ENCODE peak calls at places on chromosomes 16 and 17, in ten cellular contexts. P is nephron progenitor cell; Y is OCI-LY7; K is ovary; T is psoas muscle; Z is IMR-90; Q is stomach; X is CD4-positive, alpha-beta T cell; R is tibial artery; U is mammary epithelial cell. M is an unnamed sample.

GRCh38 chr16:84277244-84277823 is 17.3 kb upstream of the WFDC1 start:
- DNase-seq in Z (peak), T (peak), U (peak), K (peak), X (peak), Q (peak), R (peak), P (peak), Y (peak), M (peak)

GRCh38 chr17:34726536-34727384 is 147.4 kb downstream of the TMEM132E start:
- DNase-seq in K (no peak), U (no peak), T (no peak), Z (no peak), P (no peak), X (no peak), Y (no peak), Q (no peak), R (no peak), M (no peak)

GRCh38 chr16:67718668-67719047 is 458 bp downstream of the GFOD2 start:
- DNase-seq in P (no peak), Z (no peak), Y (peak), X (no peak), K (no peak), T (no peak), R (no peak), U (peak), Q (no peak), M (no peak)

GRCh38 chr17:45942284-45942683 is 47.9 kb downstream of the MAPT start:
- DNase-seq in P (no peak), U (no peak), X (no peak), K (peak), R (peak), Z (no peak), T (peak), Y (no peak), Q (peak), M (no peak)

GRCh38 chr16:64321881-64322280 is 800.0 kb downstream of the CDH11 start:
- DNase-seq in Y (peak), K (no peak), R (no peak), Z (no peak), U (no peak), X (no peak), P (no peak), Q (no peak), T (no peak), M (no peak)

GRCh38 chr17:66952031-66952524 is 12.4 kb upstream of the CACNG4 start:
- DNase-seq in Q (peak), R (no peak), P (no peak), Y (no peak), X (no peak), K (no peak), U (peak), Z (peak), T (peak), M (peak)

GRCh38 chr16:19540241-19540970 is 15.1 kb upstream of the VPS35L start:
- DNase-seq in T (no peak), Y (no peak), R (no peak), Z (no peak), U (no peak), K (no peak), Q (no peak), X (no peak), P (no peak), M (no peak)

GRCh38 chr17:74632196-74632540 is 8.6 kb upstream of the CD300E start:
- DNase-seq in P (no peak), R (no peak), K (no peak), Y (no peak), U (no peak), Z (no peak), Q (no peak), X (no peak), T (no peak), M (no peak)

GRCh38 chr16:78689031-78689430 is 589.6 kb downstream of the WWOX start:
- DNase-seq in Y (no peak), Q (no peak), U (no peak), R (no peak), P (no peak), T (no peak), K (no peak), Z (peak), X (no peak), M (no peak)

GRCh38 chr17:82596316-82596715 is 51.9 kb downstream of the WDR45B start:
- DNase-seq in U (no peak), T (no peak), Y (no peak), Z (no peak), P (no peak), X (no peak), K (no peak), Q (no peak), R (no peak), M (no peak)

GRCh38 chr17:5785343-5785742 is 201.0 kb upstream of the NLRP1 start:
- DNase-seq in Y (peak), K (no peak), R (no peak), Z (peak), Q (no peak), T (no peak), X (no peak), U (peak), P (peak), M (no peak)

GRCh38 chr17:77206557-77206956 is 65.8 kb downstream of the SEC14L1 start:
- DNase-seq in Y (no peak), R (peak), T (no peak), K (no peak), Q (no peak), U (no peak), P (no peak), Z (peak), X (no peak), M (no peak)

GRCh38 chr17:45902892-45903346 is 8.6 kb downstream of the MAPT start:
- DNase-seq in Z (no peak), R (no peak), Q (peak), K (no peak), P (no peak), X (no peak), U (no peak), T (no peak), Y (no peak), M (peak)

GRCh38 chr16:66409156-66409555 is 17.9 kb upstream of the BEAN1 start:
- DNase-seq in K (no peak), Q (no peak), Y (no peak), P (no peak), R (no peak), Z (peak), T (no peak), U (peak), X (no peak), M (no peak)

GRCh38 chr17:39573447-39574298 is 34.0 kb downstream of the NEUROD2 start:
- DNase-seq in R (peak), Z (peak), X (peak), K (peak), Q (peak), U (peak), Y (no peak), P (peak), T (peak), M (peak)

GRCh38 chr17:67260051-67260987 is 15.3 kb upstream of the HELZ start:
- DNase-seq in T (no peak), X (no peak), Y (no peak), R (no peak), P (no peak), K (peak), Z (peak), U (peak), Q (no peak), M (peak)

GRCh38 chr17:2057714-2058520 is 3.0 kb downstream of the HIC1 start:
- DNase-seq in R (no peak), K (peak), Z (peak), T (peak), X (no peak), Q (no peak), Y (no peak), U (no peak), P (no peak), M (no peak)

GRCh38 chr17:67718325-67718941 is 697 bp downstream of the NOL11 start:
- DNase-seq in U (peak), K (no peak), Z (peak), T (no peak), R (no peak), Y (peak), Q (no peak), X (no peak), P (peak), M (peak)

GRCh38 chr16:30767767-30768465 is 5.8 kb downstream of the RNF40 start:
- DNase-seq in Q (no peak), R (no peak), P (no peak), Y (peak), T (no peak), Z (no peak), K (peak), X (no peak), U (no peak), M (no peak)

GRCh38 chr17:62781826-62782225 is 26.3 kb downstream of the MARCHF10 start:
- DNase-seq in Y (no peak), R (no peak), P (no peak), Z (peak), U (peak), Q (no peak), X (no peak), K (no peak), T (no peak), M (no peak)

GRCh38 chr17:61372436-61372835 is 27.2 kb upstream of the TBX2 start:
- DNase-seq in T (peak), Y (no peak), K (no peak), R (no peak), X (no peak), U (no peak), Z (no peak), P (no peak), Q (no peak), M (no peak)

GRCh38 chr17:40310882-40311391 is 2.0 kb downstream of the RARA start:
- DNase-seq in K (no peak), X (no peak), Y (no peak), Z (no peak), P (no peak), T (no peak), U (no peak), Q (no peak), R (no peak), M (peak)

GRCh38 chr16:68450741-68451140 is 2.4 kb upstream of the SMPD3 start:
- DNase-seq in U (no peak), R (no peak), X (no peak), Q (no peak), P (no peak), Y (no peak), K (no peak), Z (no peak), T (no peak), M (no peak)

GRCh38 chr17:41442772-41443171 is 2.0 kb upstream of the KRT38 start:
- DNase-seq in U (no peak), K (no peak), Q (no peak), Z (peak), T (no peak), X (no peak), P (no peak), R (no peak), Y (no peak), M (no peak)

GRCh38 chr16:68228652-68229051 is 7.3 kb downstream of the ESRP2 start:
- DNase-seq in Q (peak), R (no peak), X (no peak), T (no peak), Y (no peak), U (no peak), Z (no peak), K (no peak), P (no peak), M (no peak)

GRCh38 chr17:64180674-64181073 is 50.7 kb upstream of the ERN1 start:
- DNase-seq in R (no peak), U (no peak), X (no peak), Y (no peak), Z (no peak), Q (no peak), T (no peak), P (no peak), K (no peak), M (no peak)

GRCh38 chr17:45703806-45704205 is 80.3 kb upstream of the CRHR1 start:
- DNase-seq in K (no peak), Y (no peak), Q (no peak), Z (no peak), X (no peak), U (peak), R (no peak), T (no peak), P (no peak), M (no peak)

GRCh38 chr17:145671-146541 is 8.5 kb downstream of the SCGB1C2 start:
- DNase-seq in X (no peak), Z (no peak), R (peak), Y (no peak), U (no peak), K (peak), T (peak), P (no peak), Q (peak), M (no peak)

GRCh38 chr16:21336231-21336630 is 58.1 kb upstream of the CRYM start:
- DNase-seq in R (no peak), U (peak), T (no peak), Y (no peak), Z (peak), K (no peak), X (no peak), P (no peak), Q (no peak), M (no peak)

GRCh38 chr17:1294157-1294717 is 14.8 kb downstream of the TRARG1 start:
- DNase-seq in K (no peak), P (no peak), Z (no peak), T (no peak), X (peak), R (no peak), Q (peak), U (no peak), Y (peak), M (no peak)

GRCh38 chr16:16099320-16099719 is 124.0 kb downstream of the ABCC6 start:
- DNase-seq in P (no peak), U (no peak), K (no peak), Y (no peak), X (no peak), R (no peak), Z (no peak), T (no peak), Q (no peak), M (no peak)

GRCh38 chr17:40301315-40301714 is 7.7 kb upstream of the RARA start:
- DNase-seq in K (no peak), X (no peak), U (no peak), Q (peak), R (no peak), Z (no peak), T (peak), P (no peak), Y (no peak), M (peak)

GRCh38 chr16:25493136-25493811 is 198.5 kb upstream of the HS3ST4 start:
- DNase-seq in U (peak), Y (no peak), Z (no peak), Q (no peak), K (no peak), P (no peak), T (no peak), R (no peak), X (no peak), M (no peak)

GRCh38 chr17:11296994-11297393 is 56.0 kb downstream of the SHISA6 start:
- DNase-seq in Z (no peak), Q (no peak), K (no peak), Y (peak), T (no peak), X (no peak), P (no peak), R (no peak), U (no peak), M (no peak)
- TF ChIP-seq CTCF in Z (no peak), Q (peak), K (no peak), Y (peak), T (no peak), X (no peak), P (peak), R (no peak), U (no peak), M (no peak)

GRCh38 chr16:86819523-86819887 is 241.2 kb downstream of the FOXL1 start:
- DNase-seq in U (no peak), Z (no peak), Y (no peak), K (no peak), Q (no peak), T (no peak), X (no peak), P (no peak), R (no peak), M (no peak)
- TF ChIP-seq CTCF in U (peak), Z (peak), Y (no peak), K (no peak), Q (no peak), T (no peak), X (no peak), P (no peak), R (no peak), M (no peak)

GRCh38 chr17:28675485-28675884 is 13.5 kb downstream of the SUPT6H start:
- DNase-seq in T (no peak), Z (peak), U (no peak), K (no peak), R (no peak), Y (no peak), X (no peak), P (no peak), Q (no peak), M (no peak)

DNA sequence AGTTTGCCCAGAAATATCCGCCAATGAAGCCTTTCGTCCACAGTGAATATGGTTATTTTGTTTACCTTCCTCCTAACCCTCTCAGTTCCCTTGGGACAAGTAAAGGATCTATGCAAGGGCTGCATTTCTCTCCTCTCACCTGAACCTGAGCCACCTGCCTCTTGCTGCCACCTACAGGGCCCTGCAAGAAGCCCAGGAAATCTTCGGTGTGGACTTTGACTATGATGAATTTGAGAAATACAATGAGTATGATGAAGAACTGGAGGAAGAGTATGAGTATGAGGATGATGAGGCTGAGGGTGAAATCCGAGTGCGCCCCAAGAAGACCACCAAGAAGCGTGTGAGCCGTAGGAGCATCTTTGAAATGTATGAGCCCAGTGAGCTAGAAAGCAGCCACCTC is 14.0 kb downstream of the SUPT6H start:
- DNase-seq in R (no peak), Q (no peak), Z (no peak), Y (peak), K (no peak), T (no peak), P (no peak), U (peak), X (no peak), M (peak)
- TF ChIP-seq CTCF in R (no peak), Q (no peak), Z (no peak), Y (peak), K (no peak), T (no peak), P (no peak), U (peak), X (no peak), M (no peak)

DNA sequence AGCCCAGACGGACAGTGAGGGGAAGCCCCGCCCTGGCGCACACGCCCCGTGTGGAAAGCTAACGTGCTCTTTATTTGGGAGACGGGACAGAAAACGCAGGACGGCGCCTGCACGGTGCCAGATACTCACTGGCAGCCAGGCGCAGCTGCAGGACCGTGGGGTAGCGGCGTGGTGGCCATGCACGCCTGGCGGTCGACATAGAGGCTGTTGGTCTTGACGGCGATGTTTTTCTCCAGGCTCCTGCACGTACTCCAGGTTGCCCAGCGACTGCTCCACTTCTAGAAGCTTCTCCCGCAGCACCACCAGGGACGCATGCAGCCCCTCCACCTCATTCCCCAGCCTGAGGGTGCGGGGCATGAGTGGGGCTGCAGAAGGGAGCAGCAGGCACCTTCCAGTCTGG is 5.1 kb upstream of the C1QTNF8 start:
- DNase-seq in P (no peak), R (no peak), Q (no peak), Z (no peak), Y (no peak), U (no peak), X (no peak), K (no peak), T (no peak), M (no peak)
- TF ChIP-seq CTCF in P (no peak), R (no peak), Q (no peak), Z (no peak), Y (no peak), U (no peak), X (no peak), K (no peak), T (no peak), M (no peak)

GRCh38 chr17:28426081-28426519 is 20.1 kb upstream of the SLC46A1 start:
- DNase-seq in P (peak), K (no peak), Y (no peak), T (no peak), R (no peak), X (no peak), U (no peak), Q (peak), Z (no peak), M (peak)
- TF ChIP-seq CTCF in P (peak), K (no peak), Y (peak), T (no peak), R (peak), X (no peak), U (peak), Q (peak), Z (peak), M (no peak)

GRCh38 chr17:14859521-14859920 is 405.6 kb downstream of the PMP22 start:
- DNase-seq in Q (no peak), T (no peak), U (no peak), Z (peak), P (no peak), X (no peak), K (no peak), Y (no peak), R (no peak), M (no peak)

GRCh38 chr17:14856156-14856555 is 409.0 kb downstream of the PMP22 start:
- DNase-seq in Z (no peak), U (no peak), Q (no peak), P (no peak), X (no peak), T (no peak), K (no peak), R (no peak), Y (no peak), M (no peak)

DNA sequence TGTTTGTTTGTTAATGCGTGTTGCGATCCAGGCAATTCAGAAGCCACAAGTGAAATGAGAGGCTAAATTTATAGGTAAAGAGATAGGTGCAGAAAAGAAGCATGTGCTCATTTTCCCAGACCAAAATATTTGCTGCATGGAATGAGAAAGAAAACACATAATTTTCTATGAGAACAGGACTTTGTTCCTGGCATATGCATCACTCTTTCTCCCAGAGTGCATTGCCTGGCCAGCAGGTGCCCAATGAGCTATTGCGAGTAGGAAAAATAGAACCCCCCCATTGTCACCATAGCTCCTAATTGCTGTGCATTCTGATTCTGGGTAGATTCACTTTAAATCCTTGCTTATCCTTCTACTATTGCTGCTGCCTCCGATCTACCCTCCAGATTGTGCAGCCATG is 410.4 kb downstream of the PMP22 start:
- DNase-seq in P (no peak), Q (no peak), R (no peak), K (no peak), Y (no peak), T (no peak), X (no peak), Z (no peak), U (no peak), M (no peak)
- TF ChIP-seq CTCF in P (no peak), Q (no peak), R (no peak), K (no peak), Y (no peak), T (no peak), X (no peak), Z (no peak), U (no peak), M (no peak)

DNA sequence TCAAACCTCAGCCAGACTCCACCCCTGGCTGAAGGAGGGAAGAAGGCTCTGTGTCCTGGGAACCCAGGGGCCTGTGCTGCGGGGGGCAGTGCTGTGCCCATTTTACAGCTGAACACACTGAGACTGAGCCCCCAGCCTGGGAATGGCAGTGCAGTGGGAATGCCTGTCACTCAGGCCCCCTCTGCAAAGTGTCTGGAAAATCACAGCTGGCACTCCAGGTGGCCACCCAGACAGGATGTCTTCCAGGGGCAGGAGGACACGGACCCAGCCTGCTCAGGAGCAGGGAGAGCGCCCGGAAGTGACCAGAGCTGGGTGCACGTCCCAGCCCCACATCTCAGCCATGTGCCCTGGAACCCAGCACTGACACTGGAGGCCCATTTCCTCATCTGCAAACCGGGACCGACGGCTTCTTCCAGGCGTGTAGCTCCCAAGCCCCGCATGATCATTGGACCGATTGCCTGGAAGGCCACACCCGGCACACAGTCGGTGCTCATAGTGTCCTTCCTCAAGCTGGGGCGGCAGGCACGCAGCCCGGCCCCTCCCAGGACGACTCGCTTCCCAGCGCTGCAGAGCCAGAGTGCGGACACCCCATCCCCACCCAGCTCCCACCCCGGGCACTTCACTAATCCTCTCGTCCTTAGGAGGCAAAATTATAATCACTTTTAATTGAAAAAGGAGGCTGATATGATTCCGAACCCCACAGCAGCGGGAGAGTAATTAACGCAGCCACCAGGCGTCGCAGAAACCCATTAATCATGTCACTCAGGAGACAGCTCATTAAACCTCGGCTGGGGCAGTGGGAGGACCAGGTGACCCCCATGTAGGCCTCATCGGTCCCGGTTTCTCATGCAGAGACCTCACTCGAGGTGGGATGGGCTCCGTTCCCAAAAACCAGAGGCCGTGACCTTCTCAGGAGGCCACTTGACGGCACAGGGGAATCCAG is 32.9 kb downstream of the ZNF469 start:
- DNase-seq in T (no peak), X (no peak), U (no peak), P (peak), R (no peak), Q (no peak), Y (no peak), K (no peak), Z (no peak), M (no peak)
- TF ChIP-seq CTCF in T (no peak), X (no peak), U (no peak), P (no peak), R (no peak), Q (no peak), Y (no peak), K (no peak), Z (no peak), M (no peak)

M was measured in Calu3.